ENCODE peak calls at places on chromosome 19, in six cellular contexts. One of them, this sample, is unnamed.
A peak's percentile ranks its signal among the peaks of the same experiment; 100 is the strongest.

GRCh38 chr19:5403968-5404640 is 51.1 kb upstream of the ZNRF4 start:
- DNase-seq in GM20000: peak; percentile 77
- DNase-seq in retinal pigment epithelial cell: peak; percentile 39
- DNase-seq in suprapubic skin: no peak
- DNase-seq in fibroblast of mammary gland: peak; percentile 82
- DNase-seq in kidney epithelial cell: peak; percentile 34
- DNase-seq in this sample: peak; percentile 74

GRCh38 chr19:50858896-50859295 is 4.2 kb downstream of the KLK3 start:
- DNase-seq in GM20000: no peak
- DNase-seq in retinal pigment epithelial cell: no peak
- DNase-seq in suprapubic skin: peak; percentile 48
- DNase-seq in fibroblast of mammary gland: no peak
- DNase-seq in kidney epithelial cell: no peak
- DNase-seq in this sample: no peak

GRCh38 chr19:681029-681626 is 4.9 kb downstream of the FSTL3 start:
- DNase-seq in GM20000: peak; percentile 96
- DNase-seq in retinal pigment epithelial cell: no peak
- DNase-seq in suprapubic skin: peak; percentile 83
- DNase-seq in fibroblast of mammary gland: no peak
- DNase-seq in kidney epithelial cell: no peak
- DNase-seq in this sample: peak; percentile 94

GRCh38 chr19:38729653-38730469 is 14.4 kb downstream of the CAPN12 start:
- DNase-seq in GM20000: peak; percentile 81
- DNase-seq in retinal pigment epithelial cell: no peak
- DNase-seq in suprapubic skin: no peak
- DNase-seq in fibroblast of mammary gland: peak; percentile 45
- DNase-seq in kidney epithelial cell: no peak
- DNase-seq in this sample: peak; percentile 75

GRCh38 chr19:48872884-48873475 is 759 bp downstream of the PPP1R15A start:
- DNase-seq in GM20000: peak; percentile 85
- DNase-seq in retinal pigment epithelial cell: peak; percentile 88
- DNase-seq in suprapubic skin: peak; percentile 94
- DNase-seq in fibroblast of mammary gland: peak; percentile 94
- DNase-seq in kidney epithelial cell: peak; percentile 90
- DNase-seq in this sample: peak; percentile 80

GRCh38 chr19:41697198-41697855 is 9.3 kb upstream of the CEACAM7 start:
- DNase-seq in GM20000: no peak
- DNase-seq in retinal pigment epithelial cell: no peak
- DNase-seq in suprapubic skin: peak; percentile 47
- DNase-seq in fibroblast of mammary gland: no peak
- DNase-seq in kidney epithelial cell: no peak
- DNase-seq in this sample: no peak

GRCh38 chr19:14368011-14368513 is 13.2 kb upstream of the ADGRE5 start:
- DNase-seq in GM20000: no peak
- DNase-seq in retinal pigment epithelial cell: no peak
- DNase-seq in suprapubic skin: no peak
- DNase-seq in fibroblast of mammary gland: no peak
- DNase-seq in kidney epithelial cell: no peak
- DNase-seq in this sample: no peak

GRCh38 chr19:42113641-42114348 is 18.5 kb downstream of the POU2F2 start:
- DNase-seq in GM20000: peak; percentile 74
- DNase-seq in retinal pigment epithelial cell: peak; percentile 91
- DNase-seq in suprapubic skin: no peak
- DNase-seq in fibroblast of mammary gland: peak; percentile 98
- DNase-seq in kidney epithelial cell: peak; percentile 92
- DNase-seq in this sample: peak; percentile 62

GRCh38 chr19:41308450-41309224 is 1.3 kb upstream of the CCDC97 start:
- DNase-seq in GM20000: peak; percentile 83
- DNase-seq in retinal pigment epithelial cell: no peak
- DNase-seq in suprapubic skin: peak; percentile 96
- DNase-seq in fibroblast of mammary gland: peak; percentile 89
- DNase-seq in kidney epithelial cell: no peak
- DNase-seq in this sample: peak; percentile 78

GRCh38 chr19:50701367-50701985 is 18.1 kb downstream of the SHANK1 start:
- DNase-seq in GM20000: no peak
- DNase-seq in retinal pigment epithelial cell: no peak
- DNase-seq in suprapubic skin: no peak
- DNase-seq in fibroblast of mammary gland: no peak
- DNase-seq in kidney epithelial cell: no peak
- DNase-seq in this sample: no peak

GRCh38 chr19:53608381-53608780 is 23.4 kb upstream of the DPRX start:
- DNase-seq in GM20000: no peak
- DNase-seq in retinal pigment epithelial cell: no peak
- DNase-seq in suprapubic skin: no peak
- DNase-seq in fibroblast of mammary gland: no peak
- DNase-seq in kidney epithelial cell: no peak
- DNase-seq in this sample: no peak

GRCh38 chr19:51971624-51972023 is 15.0 kb downstream of the ZNF350 start:
- DNase-seq in GM20000: no peak
- DNase-seq in retinal pigment epithelial cell: no peak
- DNase-seq in suprapubic skin: no peak
- DNase-seq in fibroblast of mammary gland: peak; percentile 21
- DNase-seq in kidney epithelial cell: no peak
- DNase-seq in this sample: no peak

GRCh38 chr19:41887711-41888382 is 4.9 kb downstream of the ARHGEF1 start:
- DNase-seq in GM20000: peak; percentile 77
- DNase-seq in retinal pigment epithelial cell: no peak
- DNase-seq in suprapubic skin: no peak
- DNase-seq in fibroblast of mammary gland: peak; percentile 20
- DNase-seq in kidney epithelial cell: peak; percentile 86
- DNase-seq in this sample: peak; percentile 75

GRCh38 chr19:8366961-8367326 is 3.0 kb downstream of the ANGPTL4 start:
- DNase-seq in GM20000: no peak
- DNase-seq in retinal pigment epithelial cell: no peak
- DNase-seq in suprapubic skin: no peak
- DNase-seq in fibroblast of mammary gland: peak; percentile 64
- DNase-seq in kidney epithelial cell: no peak
- DNase-seq in this sample: peak; percentile 10

GRCh38 chr19:38583985-38584305 is 33.8 kb downstream of the MAP4K1 start:
- DNase-seq in GM20000: no peak
- DNase-seq in retinal pigment epithelial cell: no peak
- DNase-seq in suprapubic skin: no peak
- DNase-seq in fibroblast of mammary gland: no peak
- DNase-seq in kidney epithelial cell: no peak
- DNase-seq in this sample: no peak

GRCh38 chr19:50492303-50493052 is 15.8 kb upstream of the GARIN5A start:
- DNase-seq in GM20000: no peak
- DNase-seq in retinal pigment epithelial cell: no peak
- DNase-seq in suprapubic skin: no peak
- DNase-seq in fibroblast of mammary gland: no peak
- DNase-seq in kidney epithelial cell: no peak
- DNase-seq in this sample: no peak

GRCh38 chr19:22261596-22261995 is 24.6 kb upstream of the ZNF729 start:
- DNase-seq in GM20000: no peak
- DNase-seq in retinal pigment epithelial cell: no peak
- DNase-seq in suprapubic skin: no peak
- DNase-seq in fibroblast of mammary gland: no peak
- DNase-seq in kidney epithelial cell: no peak
- DNase-seq in this sample: no peak

GRCh38 chr19:2327773-2328400 is 499 bp downstream of the LSM7 start:
- DNase-seq in GM20000: peak; percentile 89
- DNase-seq in retinal pigment epithelial cell: peak; percentile 39
- DNase-seq in suprapubic skin: no peak
- DNase-seq in fibroblast of mammary gland: peak; percentile 86
- DNase-seq in kidney epithelial cell: peak; percentile 63
- DNase-seq in this sample: peak; percentile 82

GRCh38 chr19:38555200-38555599 is 62.6 kb downstream of the MAP4K1 start:
- DNase-seq in GM20000: no peak
- DNase-seq in retinal pigment epithelial cell: no peak
- DNase-seq in suprapubic skin: no peak
- DNase-seq in fibroblast of mammary gland: no peak
- DNase-seq in kidney epithelial cell: no peak
- DNase-seq in this sample: no peak

GRCh38 chr19:3509566-3509989 is 3.5 kb downstream of the FZR1 start:
- DNase-seq in GM20000: no peak
- DNase-seq in retinal pigment epithelial cell: peak; percentile 24
- DNase-seq in suprapubic skin: no peak
- DNase-seq in fibroblast of mammary gland: peak; percentile 72
- DNase-seq in kidney epithelial cell: no peak
- DNase-seq in this sample: no peak

GRCh38 chr19:44689290-44690130 is 9.4 kb upstream of the CEACAM16 start:
- DNase-seq in GM20000: peak; percentile 71
- DNase-seq in retinal pigment epithelial cell: peak; percentile 21
- DNase-seq in suprapubic skin: no peak
- DNase-seq in fibroblast of mammary gland: peak; percentile 64
- DNase-seq in kidney epithelial cell: peak; percentile 25
- DNase-seq in this sample: peak; percentile 73

GRCh38 chr19:41895745-41896580 is 13.0 kb downstream of the ARHGEF1 start:
- DNase-seq in GM20000: no peak
- DNase-seq in retinal pigment epithelial cell: no peak
- DNase-seq in suprapubic skin: no peak
- DNase-seq in fibroblast of mammary gland: no peak
- DNase-seq in kidney epithelial cell: no peak
- DNase-seq in this sample: no peak

GRCh38 chr19:37933965-37934364 is 27.0 kb downstream of the SIPA1L3 start:
- DNase-seq in GM20000: no peak
- DNase-seq in retinal pigment epithelial cell: no peak
- DNase-seq in suprapubic skin: no peak
- DNase-seq in fibroblast of mammary gland: peak; percentile 74
- DNase-seq in kidney epithelial cell: no peak
- DNase-seq in this sample: no peak

GRCh38 chr19:56291857-56292256 is 19.3 kb downstream of the EDDM13 start:
- DNase-seq in GM20000: no peak
- DNase-seq in retinal pigment epithelial cell: no peak
- DNase-seq in suprapubic skin: no peak
- DNase-seq in fibroblast of mammary gland: no peak
- DNase-seq in kidney epithelial cell: no peak
- DNase-seq in this sample: no peak

GRCh38 chr19:4326837-4327251 is 11.8 kb downstream of the STAP2 start:
- DNase-seq in GM20000: no peak
- DNase-seq in retinal pigment epithelial cell: no peak
- DNase-seq in suprapubic skin: no peak
- DNase-seq in fibroblast of mammary gland: no peak
- DNase-seq in kidney epithelial cell: no peak
- DNase-seq in this sample: peak; percentile 18

GRCh38 chr19:55097864-55098715 is 19.3 kb downstream of the PPP1R12C start:
- DNase-seq in GM20000: peak; percentile 30
- DNase-seq in retinal pigment epithelial cell: no peak
- DNase-seq in suprapubic skin: no peak
- DNase-seq in fibroblast of mammary gland: no peak
- DNase-seq in kidney epithelial cell: no peak
- DNase-seq in this sample: no peak

GRCh38 chr19:55099557-55100506 is 17.6 kb downstream of the PPP1R12C start:
- DNase-seq in GM20000: no peak
- DNase-seq in retinal pigment epithelial cell: no peak
- DNase-seq in suprapubic skin: no peak
- DNase-seq in fibroblast of mammary gland: no peak
- DNase-seq in kidney epithelial cell: no peak
- DNase-seq in this sample: no peak

GRCh38 chr19:55096061-55096701 is 20.5 kb downstream of the EPS8L1 start:
- DNase-seq in GM20000: peak; percentile 20
- DNase-seq in retinal pigment epithelial cell: no peak
- DNase-seq in suprapubic skin: no peak
- DNase-seq in fibroblast of mammary gland: no peak
- DNase-seq in kidney epithelial cell: no peak
- DNase-seq in this sample: no peak

GRCh38 chr19:55101261-55101660 is 16.2 kb downstream of the PPP1R12C start:
- DNase-seq in GM20000: no peak
- DNase-seq in retinal pigment epithelial cell: no peak
- DNase-seq in suprapubic skin: no peak
- DNase-seq in fibroblast of mammary gland: no peak
- DNase-seq in kidney epithelial cell: no peak
- DNase-seq in this sample: no peak

DNA sequence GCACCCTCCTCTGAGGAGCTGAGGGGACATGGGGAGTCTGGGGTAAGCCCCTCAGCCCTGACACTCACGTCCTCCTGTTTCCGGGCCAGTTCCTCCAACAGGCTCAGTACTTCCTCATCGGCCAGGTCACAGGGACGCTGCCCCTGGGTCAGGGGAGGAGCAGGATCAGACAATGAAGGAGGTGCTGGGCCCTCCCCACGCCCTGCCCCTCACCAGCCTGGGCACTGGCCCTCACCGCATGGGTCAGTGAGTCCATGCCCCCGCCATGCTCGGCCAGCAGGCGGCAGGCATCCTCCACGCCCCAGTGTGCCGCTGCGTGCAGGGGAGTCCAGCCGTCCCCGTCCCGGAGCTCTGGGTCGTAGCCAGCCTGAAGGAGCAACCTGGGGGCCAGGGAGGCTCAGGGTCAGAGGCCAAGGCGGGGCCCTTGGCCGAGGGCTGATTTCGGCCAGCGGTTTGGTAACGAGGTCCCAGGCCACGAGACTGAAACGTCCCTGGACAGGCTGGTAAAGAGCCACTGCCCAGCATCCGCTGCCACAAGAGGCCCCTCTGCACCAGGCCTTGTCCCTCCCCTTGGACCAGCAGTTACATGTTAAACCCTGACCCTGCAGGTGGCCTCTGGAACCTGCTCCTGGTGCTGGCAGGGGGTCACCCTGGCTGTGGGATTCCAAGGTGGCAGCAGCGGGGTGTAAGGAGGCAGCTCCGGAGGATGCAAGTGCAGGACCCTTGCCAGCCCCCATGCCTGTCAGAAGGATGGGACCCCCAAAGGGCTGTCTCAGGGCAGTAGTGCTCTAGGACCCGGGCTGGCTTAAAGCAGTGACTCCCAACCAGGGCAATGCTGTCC is 18.5 kb downstream of the PPP1R12C start:
- DNase-seq in GM20000: peak; percentile 29
- DNase-seq in retinal pigment epithelial cell: no peak
- DNase-seq in suprapubic skin: no peak
- DNase-seq in fibroblast of mammary gland: no peak
- DNase-seq in kidney epithelial cell: no peak
- DNase-seq in this sample: no peak
- TF ChIP-seq CTCF in GM20000: no peak
- TF ChIP-seq CTCF in retinal pigment epithelial cell: peak; percentile 16
- TF ChIP-seq CTCF in suprapubic skin: no peak
- TF ChIP-seq CTCF in fibroblast of mammary gland: no peak
- TF ChIP-seq CTCF in kidney epithelial cell: peak; percentile 18
- TF ChIP-seq CTCF in this sample: peak; percentile 12

GRCh38 chr19:6802336-6803035 is 30.0 kb downstream of the VAV1 start:
- DNase-seq in GM20000: peak; percentile 65
- DNase-seq in retinal pigment epithelial cell: no peak
- DNase-seq in suprapubic skin: peak; percentile 78
- DNase-seq in fibroblast of mammary gland: no peak
- DNase-seq in kidney epithelial cell: no peak
- DNase-seq in this sample: peak; percentile 73
- TF ChIP-seq CTCF in GM20000: no peak
- TF ChIP-seq CTCF in retinal pigment epithelial cell: no peak
- TF ChIP-seq CTCF in suprapubic skin: no peak
- TF ChIP-seq CTCF in fibroblast of mammary gland: no peak
- TF ChIP-seq CTCF in kidney epithelial cell: no peak
- TF ChIP-seq CTCF in this sample: peak; percentile 22

DNA sequence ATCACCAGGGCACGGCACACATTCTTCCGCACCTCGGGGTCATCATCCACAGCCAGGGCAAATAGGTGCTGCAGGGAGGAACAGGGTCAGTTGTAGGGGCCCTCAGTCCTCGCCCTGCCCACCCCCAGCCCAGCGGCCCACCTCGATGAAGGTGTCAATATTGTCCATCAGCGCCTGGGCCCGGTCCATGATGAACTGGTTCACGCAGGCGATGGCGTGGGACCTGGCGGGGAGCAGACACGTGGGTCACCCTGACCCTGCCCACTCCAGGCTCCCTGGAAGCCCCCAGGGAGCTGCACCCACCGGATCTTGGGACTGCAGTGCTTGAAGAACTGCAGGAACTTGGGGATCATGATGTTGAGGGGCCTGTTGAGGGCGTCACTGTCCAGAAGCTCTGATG is 8.6 kb downstream of the TNPO2 start:
- DNase-seq in GM20000: no peak
- DNase-seq in retinal pigment epithelial cell: no peak
- DNase-seq in suprapubic skin: no peak
- DNase-seq in fibroblast of mammary gland: no peak
- DNase-seq in kidney epithelial cell: no peak
- DNase-seq in this sample: no peak
- TF ChIP-seq CTCF in GM20000: no peak
- TF ChIP-seq CTCF in retinal pigment epithelial cell: no peak
- TF ChIP-seq CTCF in suprapubic skin: no peak
- TF ChIP-seq CTCF in fibroblast of mammary gland: no peak
- TF ChIP-seq CTCF in kidney epithelial cell: no peak
- TF ChIP-seq CTCF in this sample: no peak

GRCh38 chr19:34838248-34838647 is 65.2 kb upstream of the ZNF599 start:
- DNase-seq in GM20000: no peak
- DNase-seq in retinal pigment epithelial cell: no peak
- DNase-seq in suprapubic skin: no peak
- DNase-seq in fibroblast of mammary gland: no peak
- DNase-seq in kidney epithelial cell: no peak
- DNase-seq in this sample: no peak
- TF ChIP-seq CTCF in GM20000: no peak
- TF ChIP-seq CTCF in retinal pigment epithelial cell: no peak
- TF ChIP-seq CTCF in suprapubic skin: no peak
- TF ChIP-seq CTCF in fibroblast of mammary gland: no peak
- TF ChIP-seq CTCF in kidney epithelial cell: no peak
- TF ChIP-seq CTCF in this sample: no peak